ENCODE peak calls at places on chromosomes 11 and 22, in five cellular contexts. One of them, this sample, is unnamed.

GRCh38 chr11:18713646-18714442 is 12.1 kb downstream of the IGSF22 start:
- DNase-seq in cardiac muscle cell: no peak
- DNase-seq in body of pancreas: no peak
- DNase-seq in choroid plexus epithelial cell: no peak
- DNase-seq in cardiac fibroblast: no peak
- DNase-seq in this sample: no peak

GRCh38 chr11:1935156-1936071 is 11.7 kb upstream of the MRPL23 start:
- DNase-seq in cardiac muscle cell: no peak
- DNase-seq in body of pancreas: no peak
- DNase-seq in choroid plexus epithelial cell: no peak
- DNase-seq in cardiac fibroblast: no peak
- DNase-seq in this sample: no peak

GRCh38 chr22:20165913-20166312 is 15.1 kb upstream of the CCDC188 start:
- DNase-seq in cardiac muscle cell: no peak
- DNase-seq in body of pancreas: no peak
- DNase-seq in choroid plexus epithelial cell: no peak
- DNase-seq in cardiac fibroblast: no peak
- DNase-seq in this sample: no peak

GRCh38 chr11:64852804-64853520 is 8.5 kb upstream of the CDC42BPG start:
- DNase-seq in cardiac muscle cell: no peak
- DNase-seq in body of pancreas: no peak
- DNase-seq in choroid plexus epithelial cell: no peak
- DNase-seq in cardiac fibroblast: no peak
- DNase-seq in this sample: no peak

GRCh38 chr11:119000906-119001305 is 3.0 kb downstream of the CENATAC start:
- DNase-seq in cardiac muscle cell: no peak
- DNase-seq in body of pancreas: no peak
- DNase-seq in choroid plexus epithelial cell: no peak
- DNase-seq in cardiac fibroblast: no peak
- DNase-seq in this sample: no peak

GRCh38 chr22:35695202-35695601 is 22.5 kb upstream of the APOL5 start:
- DNase-seq in cardiac muscle cell: no peak
- DNase-seq in body of pancreas: no peak
- DNase-seq in choroid plexus epithelial cell: no peak
- DNase-seq in cardiac fibroblast: no peak
- DNase-seq in this sample: no peak

GRCh38 chr11:71342951-71343827 is 90.8 kb upstream of the SHANK2 start:
- DNase-seq in cardiac muscle cell: peak; percentile 59
- DNase-seq in body of pancreas: peak; percentile 74
- DNase-seq in choroid plexus epithelial cell: peak; percentile 23
- DNase-seq in cardiac fibroblast: peak; percentile 29
- DNase-seq in this sample: peak; percentile 26

GRCh38 chr11:127345819-127346459 is 345.4 kb upstream of the KIRREL3 start:
- DNase-seq in cardiac muscle cell: peak; percentile 59
- DNase-seq in body of pancreas: peak; percentile 47
- DNase-seq in choroid plexus epithelial cell: peak; percentile 20
- DNase-seq in cardiac fibroblast: peak; percentile 27
- DNase-seq in this sample: peak; percentile 4

GRCh38 chr22:48588881-48589450 is 1238.7 kb downstream of the BRD1 start:
- DNase-seq in cardiac muscle cell: no peak
- DNase-seq in body of pancreas: no peak
- DNase-seq in choroid plexus epithelial cell: no peak
- DNase-seq in cardiac fibroblast: no peak
- DNase-seq in this sample: no peak

GRCh38 chr11:119641991-119642745 is 86.8 kb downstream of the NECTIN1 start:
- DNase-seq in cardiac muscle cell: peak; percentile 31
- DNase-seq in body of pancreas: peak; percentile 42
- DNase-seq in choroid plexus epithelial cell: peak; percentile 26
- DNase-seq in cardiac fibroblast: peak; percentile 11
- DNase-seq in this sample: peak; percentile 23

GRCh38 chr22:19766506-19767426 is 6.2 kb downstream of the TBX1 start:
- DNase-seq in cardiac muscle cell: peak; percentile 50
- DNase-seq in body of pancreas: peak; percentile 67
- DNase-seq in choroid plexus epithelial cell: no peak
- DNase-seq in cardiac fibroblast: no peak
- DNase-seq in this sample: peak; percentile 28

GRCh38 chr11:76207642-76208378 is 1.5 kb upstream of the WNT11 start:
- DNase-seq in cardiac muscle cell: peak; percentile 90
- DNase-seq in body of pancreas: peak; percentile 87
- DNase-seq in choroid plexus epithelial cell: peak; percentile 80
- DNase-seq in cardiac fibroblast: peak; percentile 86
- DNase-seq in this sample: peak; percentile 76

GRCh38 chr11:76205252-76206076 is 838 bp downstream of the WNT11 start:
- DNase-seq in cardiac muscle cell: peak; percentile 69
- DNase-seq in body of pancreas: no peak
- DNase-seq in choroid plexus epithelial cell: no peak
- DNase-seq in cardiac fibroblast: no peak
- DNase-seq in this sample: no peak

GRCh38 chr11:76203937-76204336 is 2.4 kb downstream of the WNT11 start:
- DNase-seq in cardiac muscle cell: no peak
- DNase-seq in body of pancreas: no peak
- DNase-seq in choroid plexus epithelial cell: no peak
- DNase-seq in cardiac fibroblast: no peak
- DNase-seq in this sample: no peak

GRCh38 chr11:76206327-76207081 is at the start of gene WNT11:
- DNase-seq in cardiac muscle cell: peak; percentile 90
- DNase-seq in body of pancreas: peak; percentile 80
- DNase-seq in choroid plexus epithelial cell: no peak
- DNase-seq in cardiac fibroblast: peak; percentile 44
- DNase-seq in this sample: peak; percentile 29

DNA sequence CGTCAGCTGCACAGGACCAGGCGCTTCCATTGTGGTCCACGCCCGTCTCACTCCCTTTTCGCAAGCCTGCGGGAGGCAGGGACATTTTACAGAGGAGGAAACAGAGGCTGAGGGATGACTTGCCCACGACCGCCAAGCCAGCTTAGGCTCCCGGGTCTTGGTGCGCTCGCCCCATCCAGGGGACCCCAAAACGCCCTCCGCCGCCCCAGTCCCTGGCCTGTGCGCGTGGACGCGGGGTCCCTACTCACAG is 300 bp downstream of the WNT11 start:
- DNase-seq in cardiac muscle cell: no peak
- DNase-seq in body of pancreas: no peak
- DNase-seq in choroid plexus epithelial cell: no peak
- DNase-seq in cardiac fibroblast: no peak
- DNase-seq in this sample: no peak
- H3K4me3 ChIP-seq in cardiac muscle cell: peak overlapping the region; percentile 40
- H3K4me3 ChIP-seq in body of pancreas: no peak overlapping the region
- H3K4me3 ChIP-seq in choroid plexus epithelial cell: peak overlapping the region; percentile 36
- H3K4me3 ChIP-seq in cardiac fibroblast: peak overlapping the region; percentile 49
- H3K4me3 ChIP-seq in this sample: peak overlapping the region; percentile 35

GRCh38 chr22:47089796-47090460 is 327.5 kb downstream of the TBC1D22A start:
- DNase-seq in cardiac muscle cell: no peak
- DNase-seq in body of pancreas: no peak
- DNase-seq in choroid plexus epithelial cell: no peak
- DNase-seq in cardiac fibroblast: no peak
- DNase-seq in this sample: no peak

GRCh38 chr22:47091241-47091691 is 328.8 kb downstream of the TBC1D22A start:
- DNase-seq in cardiac muscle cell: no peak
- DNase-seq in body of pancreas: no peak
- DNase-seq in choroid plexus epithelial cell: peak; percentile 24
- DNase-seq in cardiac fibroblast: peak; percentile 36
- DNase-seq in this sample: peak; percentile 44

GRCh38 chr22:47089374-47089773 is 326.9 kb downstream of the TBC1D22A start:
- DNase-seq in cardiac muscle cell: no peak
- DNase-seq in body of pancreas: no peak
- DNase-seq in choroid plexus epithelial cell: no peak
- DNase-seq in cardiac fibroblast: no peak
- DNase-seq in this sample: no peak

GRCh38 chr22:47091921-47092700 is 329.7 kb downstream of the TBC1D22A start:
- DNase-seq in cardiac muscle cell: no peak
- DNase-seq in body of pancreas: no peak
- DNase-seq in choroid plexus epithelial cell: no peak
- DNase-seq in cardiac fibroblast: no peak
- DNase-seq in this sample: no peak

DNA sequence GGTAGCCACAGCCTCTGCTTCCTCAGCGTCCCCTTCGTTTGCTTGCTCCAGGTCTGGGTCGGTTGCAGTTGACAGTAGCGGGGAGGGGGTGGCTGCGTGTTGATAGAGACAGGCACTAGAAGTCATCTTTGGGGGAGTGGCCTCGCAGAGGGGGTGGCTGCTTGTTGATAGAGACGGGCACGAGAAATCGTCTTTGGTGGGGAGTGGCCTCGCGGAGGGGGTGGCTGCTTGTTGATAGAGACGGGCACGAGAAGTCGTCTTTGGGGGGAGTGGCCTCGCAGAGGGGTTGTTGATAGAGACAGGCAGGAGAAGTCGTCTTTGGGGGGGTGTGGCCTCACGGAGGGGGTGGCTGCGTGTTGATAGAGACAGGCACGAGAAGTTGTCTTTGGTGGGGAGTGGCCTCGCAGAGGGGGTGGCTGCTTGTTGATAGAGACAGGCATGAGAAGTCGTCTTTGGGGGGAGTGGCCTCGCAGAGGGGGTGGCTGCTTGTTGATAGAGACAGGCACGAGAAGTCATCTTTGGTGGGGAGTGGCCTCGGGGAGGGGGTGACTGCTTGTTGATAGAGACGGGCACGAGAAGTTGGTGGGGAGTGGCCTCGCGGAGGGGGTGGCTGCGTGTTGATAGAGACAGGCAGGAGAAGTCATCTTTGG is 328.3 kb downstream of the TBC1D22A start:
- DNase-seq in cardiac muscle cell: no peak
- DNase-seq in body of pancreas: no peak
- DNase-seq in choroid plexus epithelial cell: peak; percentile 67
- DNase-seq in cardiac fibroblast: peak; percentile 64
- DNase-seq in this sample: peak; percentile 68
- H3K4me3 ChIP-seq in cardiac muscle cell: peak overlapping the region; percentile 2
- H3K4me3 ChIP-seq in body of pancreas: no peak overlapping the region
- H3K4me3 ChIP-seq in choroid plexus epithelial cell: peak overlapping the region; percentile 55
- H3K4me3 ChIP-seq in cardiac fibroblast: peak overlapping the region; percentile 50
- H3K4me3 ChIP-seq in this sample: peak overlapping the region; percentile 65

DNA sequence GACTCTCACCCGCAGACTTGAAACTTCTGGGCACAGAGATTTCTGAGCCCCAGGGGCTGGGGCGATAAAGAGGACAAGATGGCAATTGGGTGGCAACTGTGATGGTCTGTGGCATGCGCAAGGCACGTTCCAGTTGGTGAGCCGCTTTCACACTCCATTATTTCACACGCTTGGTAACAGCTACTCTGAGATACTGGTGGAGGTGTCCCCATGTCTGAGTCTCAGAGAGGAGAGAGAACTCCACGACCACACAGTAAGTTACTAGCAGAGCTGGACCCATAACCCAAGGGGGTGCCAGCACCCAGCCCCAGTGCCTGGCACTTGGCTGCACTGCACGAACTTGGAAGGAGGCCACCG is 6.0 kb upstream of the KCNJ4 start:
- DNase-seq in cardiac muscle cell: no peak
- DNase-seq in body of pancreas: no peak
- DNase-seq in choroid plexus epithelial cell: no peak
- DNase-seq in cardiac fibroblast: no peak
- DNase-seq in this sample: no peak
- H3K4me3 ChIP-seq in cardiac muscle cell: no peak overlapping the region
- H3K4me3 ChIP-seq in body of pancreas: no peak overlapping the region
- H3K4me3 ChIP-seq in choroid plexus epithelial cell: no peak overlapping the region
- H3K4me3 ChIP-seq in cardiac fibroblast: no peak overlapping the region
- H3K4me3 ChIP-seq in this sample: no peak overlapping the region

GRCh38 chr11:6258571-6258998 is 1.1 kb upstream of the CCKBR start:
- DNase-seq in cardiac muscle cell: peak; percentile 60
- DNase-seq in body of pancreas: peak; percentile 43
- DNase-seq in choroid plexus epithelial cell: no peak
- DNase-seq in cardiac fibroblast: peak; percentile 8
- DNase-seq in this sample: peak; percentile 36
- H3K4me3 ChIP-seq in cardiac muscle cell: peak overlapping the region; percentile 41
- H3K4me3 ChIP-seq in body of pancreas: no peak overlapping the region
- H3K4me3 ChIP-seq in choroid plexus epithelial cell: no peak overlapping the region
- H3K4me3 ChIP-seq in cardiac fibroblast: no peak overlapping the region
- H3K4me3 ChIP-seq in this sample: no peak overlapping the region

DNA sequence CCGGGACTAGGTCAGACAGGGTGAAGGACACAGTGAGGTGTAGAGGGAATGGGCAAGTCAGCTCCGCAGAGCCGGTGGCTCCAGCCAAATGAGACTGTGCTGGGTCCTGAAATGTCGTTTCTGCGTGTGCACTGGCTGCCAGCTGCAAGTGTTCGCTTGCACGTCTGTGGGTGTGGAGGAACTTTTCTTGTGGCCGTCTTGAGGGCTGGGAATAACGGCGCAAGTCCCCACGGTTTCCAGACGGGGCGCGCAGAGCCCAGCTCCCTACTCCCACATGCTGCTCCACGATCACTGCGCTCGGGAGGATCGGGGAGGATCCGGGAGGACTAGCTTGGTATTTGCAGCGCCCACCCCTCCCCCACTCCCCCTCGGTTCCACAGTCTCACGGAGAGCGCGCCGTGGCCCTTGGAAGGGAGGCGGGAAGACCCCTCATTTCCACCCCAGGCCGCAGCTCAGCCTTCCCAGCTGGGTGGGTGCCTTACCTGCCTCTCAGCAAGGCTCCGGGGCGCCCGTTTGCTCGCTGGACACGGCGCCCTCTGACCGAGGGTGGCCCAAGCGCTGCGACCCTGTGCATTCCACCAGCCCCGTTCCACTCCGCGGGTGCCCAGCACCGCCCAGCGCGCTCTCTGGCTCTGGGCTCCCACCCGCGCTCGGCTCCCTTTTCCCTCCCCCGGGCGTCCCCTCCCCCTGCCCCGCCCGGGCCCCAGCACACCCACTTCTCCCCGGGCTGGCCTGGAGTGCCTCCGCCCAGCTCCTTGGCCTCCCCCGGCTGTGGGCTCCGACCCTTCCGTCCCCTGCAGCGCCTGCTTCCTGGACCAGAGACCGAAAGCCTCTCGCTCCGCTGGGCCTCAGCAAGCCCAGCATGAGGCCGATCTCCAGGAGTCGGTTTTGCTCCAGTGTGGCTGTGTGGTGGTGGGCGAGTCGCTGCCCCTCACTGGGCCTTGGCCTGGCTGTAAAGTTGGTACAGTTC is at the start of gene KCNE3:
- DNase-seq in cardiac muscle cell: no peak
- DNase-seq in body of pancreas: peak; percentile 62
- DNase-seq in choroid plexus epithelial cell: peak; percentile 78
- DNase-seq in cardiac fibroblast: peak; percentile 48
- DNase-seq in this sample: peak; percentile 16
- H3K4me3 ChIP-seq in cardiac muscle cell: peak within 1 kb of the TSS; percentile 6
- H3K4me3 ChIP-seq in body of pancreas: peak within 1 kb of the TSS; percentile 29
- H3K4me3 ChIP-seq in choroid plexus epithelial cell: peak within 1 kb of the TSS; percentile 75
- H3K4me3 ChIP-seq in cardiac fibroblast: peak within 1 kb of the TSS; percentile 54
- H3K4me3 ChIP-seq in this sample: peak within 1 kb of the TSS; percentile 60

GRCh38 chr22:39994046-39994565 is 648 bp upstream of the FAM83F start:
- DNase-seq in cardiac muscle cell: no peak
- DNase-seq in body of pancreas: no peak
- DNase-seq in choroid plexus epithelial cell: no peak
- DNase-seq in cardiac fibroblast: no peak
- DNase-seq in this sample: no peak
- H3K4me3 ChIP-seq in cardiac muscle cell: no peak overlapping the region
- H3K4me3 ChIP-seq in body of pancreas: no peak overlapping the region
- H3K4me3 ChIP-seq in choroid plexus epithelial cell: no peak overlapping the region
- H3K4me3 ChIP-seq in cardiac fibroblast: no peak overlapping the region
- H3K4me3 ChIP-seq in this sample: no peak overlapping the region

DNA sequence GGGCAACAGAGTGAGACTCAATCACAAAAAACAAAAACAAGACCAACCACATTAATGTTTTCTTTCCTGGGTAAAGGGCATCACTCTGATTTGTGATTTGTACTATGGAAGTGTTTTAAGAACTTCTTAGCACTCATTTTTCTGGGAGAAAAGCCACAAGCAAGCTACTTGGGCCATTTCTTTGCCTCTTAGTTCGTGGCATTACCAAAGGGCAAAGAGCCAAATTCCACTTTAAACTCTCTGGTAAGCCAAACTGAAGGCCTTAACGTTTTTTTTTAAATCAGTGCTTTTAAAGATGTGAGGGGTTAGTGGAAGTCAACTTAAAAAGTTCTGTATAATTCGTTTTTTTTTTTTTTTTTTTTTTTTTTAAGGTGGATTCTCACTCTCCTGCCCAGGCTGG is 36.9 kb downstream of the CAT start:
- DNase-seq in cardiac muscle cell: no peak
- DNase-seq in body of pancreas: no peak
- DNase-seq in choroid plexus epithelial cell: no peak
- DNase-seq in cardiac fibroblast: no peak
- DNase-seq in this sample: no peak
- H3K4me3 ChIP-seq in cardiac muscle cell: no peak overlapping the region
- H3K4me3 ChIP-seq in body of pancreas: no peak overlapping the region
- H3K4me3 ChIP-seq in choroid plexus epithelial cell: no peak overlapping the region
- H3K4me3 ChIP-seq in cardiac fibroblast: no peak overlapping the region
- H3K4me3 ChIP-seq in this sample: no peak overlapping the region

GRCh38 chr11:61587541-61587941 is 6.7 kb upstream of the SYT7 start:
- DNase-seq in cardiac muscle cell: peak; percentile 70
- DNase-seq in body of pancreas: peak; percentile 62
- DNase-seq in choroid plexus epithelial cell: peak; percentile 26
- DNase-seq in cardiac fibroblast: peak; percentile 26
- DNase-seq in this sample: no peak
- H3K4me3 ChIP-seq in cardiac muscle cell: peak overlapping the region; percentile 20
- H3K4me3 ChIP-seq in body of pancreas: peak overlapping the region; percentile 4
- H3K4me3 ChIP-seq in choroid plexus epithelial cell: no peak overlapping the region
- H3K4me3 ChIP-seq in cardiac fibroblast: peak overlapping the region; percentile 30
- H3K4me3 ChIP-seq in this sample: peak overlapping the region; percentile 44

This sample was measured in fibroblast of villous mesenchyme.